ENCODE peak calls at places on chromosomes 6 and 20, in ten cellular contexts. Q is left ventricle myocardium inferior, U is A549, V is astrocyte, O is right cardiac atrium, X is GM12865, E is Peyer's patch, D is fibroblast of the aortic adventitia, F is K562, C is cardiac fibroblast. P is an unnamed sample.

GRCh38 chr6:13425971-13426931 is 61.1 kb downstream of the GFOD1 start:
- DNase-seq in Q (no peak), U (no peak), V (peak), O (peak), X (peak), E (no peak), D (peak), F (no peak), C (peak), P (peak)

GRCh38 chr20:1328680-1329330 is at the start of gene SDCBP2:
- DNase-seq in Q (no peak), U (no peak), V (no peak), O (no peak), X (no peak), E (peak), D (no peak), F (no peak), C (no peak), P (no peak)

GRCh38 chr20:53943522-53944291 is 126.7 kb downstream of the BCAS1 start:
- DNase-seq in Q (no peak), U (no peak), V (no peak), O (peak), X (peak), E (no peak), D (peak), F (peak), C (peak), P (no peak)

GRCh38 chr6:6810727-6811126 is 222.2 kb downstream of the LY86 start:
- DNase-seq in Q (no peak), U (no peak), V (no peak), O (no peak), X (peak), E (peak), D (no peak), F (no peak), C (no peak), P (no peak)

GRCh38 chr6:17886891-17887290 is 100.5 kb downstream of the KIF13A start:
- DNase-seq in Q (no peak), U (no peak), V (peak), O (no peak), X (no peak), E (no peak), D (peak), F (no peak), C (peak), P (no peak)

GRCh38 chr20:44603327-44603726 is 20.9 kb downstream of the PKIG start:
- DNase-seq in Q (no peak), U (no peak), V (no peak), O (no peak), X (no peak), E (no peak), D (no peak), F (peak), C (no peak), P (no peak)

GRCh38 chr20:61932199-61932592 is 133.5 kb downstream of the TAF4 start:
- DNase-seq in Q (peak), U (no peak), V (no peak), O (no peak), X (no peak), E (no peak), D (no peak), F (no peak), C (no peak), P (no peak)

GRCh38 chr6:26103141-26103769 is 16.0 kb downstream of the HFE start:
- DNase-seq in Q (no peak), U (peak), V (peak), O (no peak), X (no peak), E (no peak), D (peak), F (no peak), C (peak), P (no peak)

GRCh38 chr6:18680842-18681241 is 293.7 kb downstream of the RNF144B start:
- DNase-seq in Q (no peak), U (no peak), V (no peak), O (no peak), X (no peak), E (no peak), D (no peak), F (no peak), C (no peak), P (no peak)

GRCh38 chr20:33490023-33490933 is at the start of gene CBFA2T2:
- DNase-seq in Q (peak), U (peak), V (peak), O (peak), X (no peak), E (peak), D (peak), F (no peak), C (peak), P (peak)

GRCh38 chr20:36856196-36856595 is 19.7 kb upstream of the TLDC2 start:
- DNase-seq in Q (no peak), U (no peak), V (no peak), O (no peak), X (no peak), E (no peak), D (peak), F (no peak), C (no peak), P (no peak)

DNA sequence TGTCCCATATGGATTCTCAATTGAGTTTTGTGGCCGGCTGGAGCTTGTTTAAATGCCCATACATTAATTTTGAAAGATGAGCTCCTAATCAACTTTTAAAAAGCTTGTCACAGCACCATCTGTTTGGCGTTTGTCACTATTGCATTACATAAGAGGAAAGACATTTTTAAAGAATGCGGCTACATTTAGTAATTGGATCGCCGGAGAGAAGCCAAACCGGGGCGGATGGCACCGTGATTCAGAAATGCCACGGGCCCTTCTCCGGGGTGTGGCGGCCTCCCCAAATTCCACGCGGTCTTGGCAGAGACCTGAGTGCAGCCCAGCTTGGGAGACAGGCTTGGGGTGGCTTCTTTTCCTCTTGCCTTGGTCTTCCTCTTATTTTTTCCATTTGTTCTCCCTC is 67.7 kb upstream of the ZNFX1 start:
- DNase-seq in Q (peak), U (peak), V (peak), O (peak), X (no peak), E (no peak), D (peak), F (no peak), C (peak), P (peak)
- H3K4me3 ChIP-seq in Q (no peak), U (peak), V (peak), O (no peak), X (no peak), E (no peak), D (no peak), F (no peak), C (no peak), P (peak)

GRCh38 chr6:15107644-15108382 is 138.1 kb upstream of the JARID2 start:
- DNase-seq in Q (no peak), U (no peak), V (no peak), O (no peak), X (no peak), E (no peak), D (no peak), F (no peak), C (no peak), P (no peak)
- H3K4me3 ChIP-seq in Q (no peak), U (no peak), V (no peak), O (no peak), X (no peak), E (no peak), D (no peak), F (no peak), C (no peak), P (no peak)

DNA sequence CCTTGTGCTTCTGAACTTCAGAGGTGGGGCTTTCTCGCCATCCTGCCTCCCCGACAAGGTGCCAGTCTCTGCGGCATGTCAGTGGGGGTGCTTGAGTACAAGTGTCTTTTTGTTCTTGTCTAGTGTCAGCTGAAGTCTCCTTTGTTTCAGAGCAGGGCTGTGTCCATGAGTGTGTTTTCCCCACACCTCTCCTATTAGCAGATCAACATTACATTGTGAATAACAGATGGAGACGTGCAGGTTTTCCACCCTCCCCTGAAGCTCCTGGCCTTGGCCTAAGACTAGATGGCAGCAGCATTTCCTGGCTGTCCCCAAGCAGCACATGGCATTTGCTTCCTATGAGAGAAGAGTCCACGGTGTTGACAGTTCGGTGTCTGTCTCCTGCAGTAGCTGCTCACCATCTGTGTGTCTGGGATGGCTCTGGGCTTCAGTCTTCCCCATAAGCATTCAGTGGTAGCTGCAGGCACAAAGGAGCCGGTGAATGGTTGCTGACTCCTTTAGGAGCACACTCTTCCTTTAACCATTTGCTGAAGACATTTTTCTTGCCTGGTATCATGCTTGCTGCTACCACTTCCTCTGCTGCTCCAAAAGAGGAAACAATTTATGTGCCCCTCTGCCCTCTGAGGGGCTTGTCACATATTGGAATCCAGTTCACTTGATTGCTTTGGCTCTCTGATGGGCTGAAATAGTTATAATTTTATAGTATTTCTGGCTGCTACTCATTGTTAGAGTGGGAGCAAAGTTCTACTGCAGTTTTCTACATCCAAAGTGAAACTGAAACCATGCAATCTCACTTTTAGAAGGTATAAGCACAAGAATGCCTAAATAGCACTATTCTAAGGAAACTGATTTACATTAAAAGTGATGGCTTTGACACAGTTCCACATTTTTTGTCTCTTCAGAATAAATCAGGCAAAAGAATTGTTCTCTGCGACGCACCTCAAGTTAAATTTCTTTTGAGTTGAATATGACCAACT is 913.0 kb downstream of the C6orf118 start:
- DNase-seq in Q (no peak), U (no peak), V (peak), O (no peak), X (no peak), E (no peak), D (peak), F (no peak), C (peak), P (no peak)
- H3K4me3 ChIP-seq in Q (peak), U (no peak), V (peak), O (peak), X (no peak), E (no peak), D (peak), F (no peak), C (no peak), P (no peak)

GRCh38 chr6:55868910-55869479 is 6.4 kb downstream of the BMP5 start:
- DNase-seq in Q (no peak), U (peak), V (peak), O (no peak), X (peak), E (no peak), D (no peak), F (no peak), C (no peak), P (no peak)

GRCh38 chr6:55875420-55875819 is at the start of gene BMP5:
- DNase-seq in Q (no peak), U (no peak), V (no peak), O (no peak), X (no peak), E (no peak), D (no peak), F (no peak), C (no peak), P (no peak)

GRCh38 chr6:55866110-55866509 is 9.3 kb downstream of the BMP5 start:
- DNase-seq in Q (no peak), U (no peak), V (no peak), O (no peak), X (no peak), E (no peak), D (no peak), F (no peak), C (no peak), P (no peak)

GRCh38 chr6:55874309-55874708 is 1.1 kb downstream of the BMP5 start:
- DNase-seq in Q (no peak), U (no peak), V (no peak), O (no peak), X (no peak), E (no peak), D (no peak), F (no peak), C (no peak), P (no peak)

DNA sequence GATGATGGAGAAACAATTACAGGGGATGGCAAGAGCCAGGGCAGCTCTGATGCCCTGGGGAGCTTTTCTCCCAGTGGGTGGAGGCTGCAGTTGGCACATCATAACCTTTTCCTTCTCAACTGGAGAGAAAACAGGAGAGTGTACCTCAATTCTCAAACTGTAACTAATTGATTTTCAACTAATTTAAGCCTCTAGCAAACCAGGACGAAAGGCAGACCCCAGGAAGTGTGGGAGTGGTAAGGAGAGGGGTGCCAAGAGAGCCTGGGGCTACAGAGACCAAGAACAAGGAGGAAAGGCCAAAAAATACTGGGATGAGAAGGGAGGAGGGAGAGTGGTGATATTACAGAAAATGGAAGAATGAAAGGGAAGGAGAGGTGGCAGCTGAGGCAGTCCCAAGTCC is 5.7 kb downstream of the BMP5 start:
- DNase-seq in Q (no peak), U (no peak), V (no peak), O (no peak), X (no peak), E (no peak), D (no peak), F (no peak), C (no peak), P (no peak)
- H3K4me3 ChIP-seq in Q (peak), U (no peak), V (no peak), O (no peak), X (no peak), E (peak), D (no peak), F (no peak), C (no peak), P (no peak)

GRCh38 chr6:73523434-73524123 is 2.7 kb upstream of the EEF1A1 start:
- DNase-seq in Q (peak), U (peak), V (no peak), O (peak), X (peak), E (peak), D (peak), F (peak), C (peak), P (no peak)
- H3K4me3 ChIP-seq in Q (peak), U (peak), V (peak), O (peak), X (peak), E (peak), D (peak), F (peak), C (peak), P (peak)

P was measured in AG09309.